ENCODE peak calls at places on chromosomes 4 and X, in four cellular contexts. C, W, Q and H are unnamed samples.

GRCh38 chr4:17619416-17620105 is 5.1 kb downstream of the MED28 start:
- DNase-seq in C (no peak), W (no peak), Q (peak; percentile 87), H (no peak)

GRCh38 chr4:176435891-176436499 is 116.2 kb downstream of the SPCS3 start:
- DNase-seq in C (no peak), W (no peak), Q (peak; percentile 51), H (no peak)

GRCh38 chr4:16532240-16532990 is 306.1 kb upstream of the TAPT1 start:
- DNase-seq in C (no peak), W (no peak), Q (peak; percentile 91), H (no peak)

GRCh38 chr4:138815811-138816210 is 199.8 kb upstream of the NOCT start:
- DNase-seq in C (no peak), W (no peak), Q (no peak), H (no peak)

GRCh38 chr4:121408-122084 is 2.8 kb upstream of the ZNF718 start:
- DNase-seq in C (no peak), W (no peak), Q (no peak), H (no peak)

GRCh38 chrX:15956684-15957083 is 102.1 kb upstream of the AP1S2 start:
- DNase-seq in C (peak; percentile 78), W (peak; percentile 93), Q (no peak), H (no peak)

GRCh38 chr4:144716778-144717177 is 70.8 kb downstream of the HHIP start:
- DNase-seq in C (no peak), W (no peak), Q (peak; percentile 58), H (no peak)

GRCh38 chr4:80685219-80685618 is 345.3 kb upstream of the BMP3 start:
- DNase-seq in C (no peak), W (no peak), Q (no peak), H (no peak)

GRCh38 chrX:53357799-53358530 is 64.5 kb downstream of the SMC1A start:
- DNase-seq in C (peak; percentile 37), W (peak; percentile 49), Q (peak; percentile 48), H (no peak)

GRCh38 chr4:137648531-137648930 is 116.2 kb upstream of the PCDH18 start:
- DNase-seq in C (no peak), W (no peak), Q (no peak), H (no peak)

GRCh38 chr4:156576946-156577345 is 394.7 kb downstream of the PDGFC start:
- DNase-seq in C (no peak), W (no peak), Q (no peak), H (no peak)

GRCh38 chr4:156568479-156568878 is 403.1 kb downstream of the PDGFC start:
- DNase-seq in C (no peak), W (peak; percentile 80), Q (no peak), H (no peak)

GRCh38 chr4:156575430-156576073 is 396.0 kb downstream of the PDGFC start:
- DNase-seq in C (peak; percentile 52), W (peak; percentile 23), Q (no peak), H (no peak)

GRCh38 chr4:156568041-156568440 is 403.6 kb downstream of the PDGFC start:
- DNase-seq in C (no peak), W (peak; percentile 3), Q (peak; percentile 59), H (no peak)

GRCh38 chr4:156571146-156571545 is 400.5 kb downstream of the PDGFC start:
- DNase-seq in C (no peak), W (no peak), Q (no peak), H (no peak)
- H3K4me2 ChIP-seq in C (no peak overlapping the region), W (no peak overlapping the region), Q (no peak overlapping the region), H (no peak overlapping the region)

GRCh38 chr4:55781809-55782208 is 37.8 kb upstream of the EXOC1L start:
- DNase-seq in C (no peak), W (no peak), Q (no peak), H (no peak)

GRCh38 chr4:55781341-55781740 is 38.2 kb upstream of the EXOC1L start:
- DNase-seq in C (no peak), W (no peak), Q (no peak), H (no peak)

GRCh38 chr4:55784747-55785146 is 34.8 kb upstream of the EXOC1L start:
- DNase-seq in C (no peak), W (no peak), Q (no peak), H (no peak)
- H3K27me3 ChIP-seq in C (no peaks in the 10 kb centered on the region), W (no peaks in the 10 kb centered on the region), Q (peaks cover 2% of the 10 kb centered on the region), H (no peaks in the 10 kb centered on the region)

GRCh38 chrX:68647156-68647957 is at the start of gene STARD8:
- DNase-seq in C (peak; percentile 60), W (peak; percentile 66), Q (peak; percentile 45), H (no peak)
- H3K4me2 ChIP-seq in C (peak within 1 kb of the TSS; percentile 7), W (peak within 1 kb of the TSS; percentile 66), Q (peak within 1 kb of the TSS; percentile 72), H (no peak within 1 kb of the TSS)

GRCh38 chr4:139975830-139976272 is 178.1 kb downstream of the MAML3 start:
- DNase-seq in C (no peak), W (no peak), Q (peak; percentile 56), H (no peak)
- H3K27me3 ChIP-seq in C (peaks cover 39% of the 10 kb centered on the region), W (peaks cover 67% of the 10 kb centered on the region), Q (no peaks in the 10 kb centered on the region), H (peaks cover 7% of the 10 kb centered on the region)